ENCODE peak calls at places on chromosomes 11 and 22, in four cellular contexts. T is IMR-90, X is neuronal stem cell, A is H9. U is an unnamed sample.

GRCh38 chr11:18534230-18534629 is 7.5 kb upstream of the TSG101 start:
- DNase-seq in T (no peak), X (no peak), A (no peak), U (no peak)

GRCh38 chr11:92140021-92140420 is 84.6 kb upstream of the FAT3 start:
- DNase-seq in T (no peak), X (no peak), A (no peak), U (no peak)

GRCh38 chr11:93279911-93280347 is 50.6 kb upstream of the DEUP1 start:
- DNase-seq in T (no peak), X (no peak), A (no peak), U (no peak)

GRCh38 chr11:130947481-130947880 is 31.2 kb upstream of the SNX19 start:
- DNase-seq in T (no peak), X (no peak), A (no peak), U (no peak)

GRCh38 chr22:42743501-42743991 is 22.9 kb upstream of the A4GALT start:
- DNase-seq in T (no peak), X (no peak), A (no peak), U (peak)

GRCh38 chr22:32557424-32557823 is 82.8 kb downstream of the FBXO7 start:
- DNase-seq in T (no peak), X (no peak), A (no peak), U (no peak)

GRCh38 chr22:37501610-37502341 is 15.6 kb upstream of the MFNG start:
- DNase-seq in T (peak), X (no peak), A (no peak), U (no peak)

GRCh38 chr11:1507381-1508140 is 21.0 kb upstream of the MOB2 start:
- DNase-seq in T (no peak), X (no peak), A (no peak), U (no peak)

GRCh38 chr11:71096751-71097388 is 155.5 kb downstream of the SHANK2 start:
- DNase-seq in T (peak), X (no peak), A (no peak), U (no peak)

GRCh38 chr11:77207618-77208313 is 79.7 kb downstream of the MYO7A start:
- DNase-seq in T (no peak), X (no peak), A (no peak), U (no peak)

GRCh38 chr11:117870176-117870952 is 6.1 kb downstream of the FXYD6 start:
- DNase-seq in T (no peak), X (no peak), A (no peak), U (no peak)

GRCh38 chr22:39927544-39927943 is 26.7 kb downstream of the GRAP2 start:
- DNase-seq in T (no peak), X (no peak), A (peak), U (no peak)

GRCh38 chr11:74953448-74953847 is 4.4 kb downstream of the SPCS2 start:
- DNase-seq in T (no peak), X (no peak), A (no peak), U (no peak)

GRCh38 chr22:47086596-47087248 is 324.3 kb downstream of the TBC1D22A start:
- DNase-seq in T (no peak), X (no peak), A (peak), U (no peak)

DNA sequence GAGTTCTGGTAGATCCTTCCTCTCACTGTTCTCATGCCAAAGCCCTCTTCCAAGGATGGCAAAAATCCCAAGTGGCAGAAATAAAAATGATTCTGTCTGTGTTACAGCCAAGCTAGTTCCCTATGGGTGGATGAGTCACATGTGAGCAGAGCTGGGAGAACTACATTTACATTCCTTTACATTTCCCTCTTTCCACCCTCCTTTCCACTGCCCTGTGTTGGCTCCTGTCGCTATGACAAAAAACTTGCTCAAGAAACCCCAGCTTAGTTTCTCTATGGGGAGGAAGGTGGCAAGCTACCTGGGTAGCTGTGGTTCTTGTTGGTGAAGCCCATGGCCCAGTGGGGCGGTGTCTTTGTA is 10.2 kb upstream of the DDB2 start:
- DNase-seq in T (peak), X (no peak), A (no peak), U (peak)
- H3K4me2 ChIP-seq in T (no peak), X (no peak), A (no peak), U (peak)

GRCh38 chr11:36030707-36031365 is 87.0 kb downstream of the LDLRAD3 start:
- DNase-seq in T (peak), X (no peak), A (no peak), U (no peak)
- H3K4me2 ChIP-seq in T (no peak), X (no peak), A (no peak), U (no peak)

GRCh38 chr11:64856382-64857227 is 12.2 kb upstream of the CDC42BPG start:
- DNase-seq in T (peak), X (no peak), A (no peak), U (peak)
- H3K4me2 ChIP-seq in T (no peak), X (no peak), A (no peak), U (peak)

GRCh38 chr22:26842103-26842502 is 184.7 kb downstream of the MIAT start:
- DNase-seq in T (no peak), X (no peak), A (no peak), U (no peak)
- H3K4me2 ChIP-seq in T (no peak), X (no peak), A (no peak), U (no peak)

GRCh38 chr22:45511847-45512261 is 9.2 kb downstream of the FBLN1 start:
- DNase-seq in T (peak), X (no peak), A (no peak), U (no peak)
- H3K4me2 ChIP-seq in T (peak), X (no peak), A (no peak), U (no peak)

DNA sequence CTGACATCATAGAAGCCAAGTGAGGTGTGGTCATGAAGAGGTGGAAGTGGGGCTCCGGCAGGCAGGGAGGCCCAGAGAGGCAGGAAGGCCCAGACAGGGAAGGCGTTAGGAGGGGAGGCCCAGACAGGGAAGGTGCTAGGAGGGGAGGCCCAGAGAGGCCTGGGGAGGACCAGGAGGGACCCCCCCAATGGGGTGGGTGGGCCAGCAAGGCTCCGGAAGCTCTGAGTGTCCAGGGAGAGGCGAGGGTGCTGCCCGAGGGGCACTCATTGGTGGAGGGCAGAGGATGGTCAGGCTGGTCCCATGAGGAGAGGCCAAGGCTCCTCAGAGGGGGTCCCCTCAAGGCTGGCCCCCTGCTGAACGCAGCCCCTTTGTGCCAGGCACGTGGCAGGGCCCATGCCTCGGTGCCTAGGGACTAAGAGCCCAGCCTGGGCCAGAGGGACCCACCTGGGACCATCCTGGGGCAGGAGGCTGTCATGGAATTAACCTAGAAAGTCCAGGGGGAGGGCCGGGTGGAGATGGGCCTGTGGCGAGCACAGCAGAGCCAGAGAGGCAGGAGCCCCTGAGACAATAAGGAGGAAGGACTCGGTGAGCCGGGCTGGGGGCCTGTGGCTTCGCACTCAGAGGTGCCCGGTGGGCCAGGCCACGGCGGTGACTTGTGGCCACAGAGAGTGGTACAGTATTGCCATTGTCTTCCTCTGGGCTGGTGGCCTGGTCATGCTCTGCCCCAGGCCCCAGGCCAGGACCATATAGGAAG is 12.2 kb downstream of the PHLDA2 start:
- DNase-seq in T (no peak), X (no peak), A (no peak), U (no peak)
- H3K4me2 ChIP-seq in T (no peak), X (no peak), A (no peak), U (no peak)

GRCh38 chr11:44760917-44761545 is 34.3 kb downstream of the TSPAN18 start:
- DNase-seq in T (peak), X (peak), A (peak), U (peak)
- H3K4me2 ChIP-seq in T (peak), X (peak), A (no peak), U (no peak)

GRCh38 chr22:30247974-30248373 is 1.4 kb upstream of the LIF start:
- DNase-seq in T (no peak), X (no peak), A (no peak), U (no peak)

GRCh38 chr22:30249049-30250038 is 2.8 kb upstream of the LIF start:
- DNase-seq in T (no peak), X (no peak), A (no peak), U (peak)

GRCh38 chr22:30247561-30247960 is 1.0 kb upstream of the LIF start:
- DNase-seq in T (no peak), X (no peak), A (no peak), U (no peak)

GRCh38 chr22:30246962-30247376 is 410 bp upstream of the LIF start:
- DNase-seq in T (no peak), X (no peak), A (no peak), U (no peak)

DNA sequence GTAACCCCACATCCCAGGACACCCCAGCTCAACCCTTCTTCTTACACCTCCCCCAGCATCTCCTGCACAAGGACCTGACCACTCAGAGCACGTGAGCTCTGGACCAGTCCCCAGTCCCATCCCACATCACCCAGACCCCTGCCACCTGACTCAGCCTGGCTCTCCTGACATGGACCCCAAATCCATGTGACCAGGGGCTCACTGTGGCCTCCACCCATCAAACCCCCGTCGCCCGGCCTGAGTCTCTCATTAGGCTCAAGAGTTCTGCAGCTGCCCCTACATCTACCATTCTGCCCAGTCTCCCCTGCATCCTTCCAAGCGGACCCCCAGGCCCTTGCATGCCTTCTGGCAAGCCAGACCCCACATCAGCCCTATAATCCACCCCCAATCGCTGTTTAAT is 1.9 kb upstream of the LIF start:
- DNase-seq in T (no peak), X (no peak), A (no peak), U (no peak)
- H3K4me2 ChIP-seq in T (no peak), X (no peak), A (no peak), U (peak)

DNA sequence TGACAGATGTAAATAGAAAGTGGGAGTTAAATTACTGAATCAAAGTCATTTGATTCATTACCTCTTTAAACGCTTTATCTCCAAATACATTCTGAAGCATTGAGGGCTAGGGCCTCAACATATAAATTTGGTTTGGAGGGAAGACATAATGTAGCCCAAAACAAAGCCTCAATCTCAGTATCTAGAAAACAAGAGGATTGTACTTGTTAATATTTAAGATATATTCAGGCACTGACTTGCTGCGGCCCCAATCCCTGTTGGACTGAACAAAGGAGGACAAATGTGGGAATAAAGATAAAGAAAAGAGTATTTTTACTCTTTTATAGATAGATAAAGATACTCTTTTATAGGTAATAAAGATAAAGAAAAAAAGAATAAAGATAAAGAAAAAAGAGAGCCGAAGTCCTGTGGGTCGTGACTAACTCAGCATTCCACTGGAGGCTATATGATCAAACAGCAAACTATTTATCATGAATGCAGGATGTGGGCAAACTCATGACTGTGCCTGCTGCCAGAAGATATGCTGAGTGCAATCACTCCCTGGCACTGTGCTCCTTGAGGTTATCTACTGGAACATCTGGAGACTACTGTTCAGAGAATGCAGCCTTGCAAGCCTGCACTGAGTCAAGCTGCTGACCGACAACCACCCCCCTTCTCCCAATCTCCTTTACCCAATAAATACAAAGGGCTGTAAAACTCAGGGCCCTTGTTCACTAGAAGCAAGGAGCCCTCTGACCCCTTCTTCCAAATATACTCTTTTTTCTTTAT is 6.9 kb downstream of the OR10V1 start:
- DNase-seq in T (peak), X (no peak), A (no peak), U (peak)
- H3K4me2 ChIP-seq in T (no peak), X (no peak), A (no peak), U (peak)